ENCODE peak calls at places on chromosomes 11 and 22, in four cellular contexts. D, N, H and L are unnamed samples.
A peak's percentile ranks its signal among the peaks of the same experiment; 100 is the strongest.

GRCh38 chr11:121524233-121524631 is 71.5 kb upstream of the SORL1-AS1 start:
- DNase-seq in D (no peak), N (no peak), H (no peak), L (no peak)

GRCh38 chr11:9738126-9738525 is 74.2 kb downstream of the SWAP70 start:
- DNase-seq in D (no peak), N (no peak), H (no peak), L (no peak)

GRCh38 chr22:23119492-23120414 is 22.0 kb downstream of the RSPH14 start:
- DNase-seq in D (no peak), N (no peak), H (no peak), L (no peak)

GRCh38 chr22:45285431-45286058 is 796 bp downstream of the UPK3A start:
- DNase-seq in D (no peak), N (no peak), H (no peak), L (no peak)

GRCh38 chr11:116714902-116715301 is 57.9 kb downstream of the BUD13 start:
- DNase-seq in D (no peak), N (no peak), H (no peak), L (no peak)

GRCh38 chr11:97364047-97364446 is 974.2 kb downstream of the JRKL start:
- DNase-seq in D (no peak), N (no peak), H (no peak), L (no peak)

GRCh38 chr22:46829140-46829891 is 66.9 kb downstream of the TBC1D22A start:
- DNase-seq in D (peak; percentile 85), N (peak; percentile 93), H (no peak), L (no peak)

GRCh38 chr11:57364851-57365660 is 15.9 kb downstream of the PRG3 start:
- DNase-seq in D (no peak), N (no peak), H (no peak), L (no peak)

GRCh38 chr22:41197808-41198585 is 7.1 kb upstream of the L3MBTL2 start:
- DNase-seq in D (peak; percentile 30), N (peak; percentile 66), H (peak; percentile 72), L (peak; percentile 58)